ENCODE peak calls at places on chromosomes 1 and 21, in four cellular contexts. One of them, this sample, is unnamed.

GRCh38 chr1:40618108-40618507 is 47.4 kb downstream of the RIMS3 start:
- DNase-seq in HepG2: no peak
- DNase-seq in HCT116: no peak
- DNase-seq in K562: no peak
- DNase-seq in this sample: no peak

GRCh38 chr1:38777464-38777957 is 82.1 kb downstream of the RRAGC start:
- DNase-seq in HCT116: no peak
- DNase-seq in K562: peak
- DNase-seq in HepG2: no peak
- DNase-seq in this sample: no peak

GRCh38 chr1:94068831-94069648 is 51.9 kb downstream of the ABCA4 start:
- DNase-seq in HCT116: no peak
- DNase-seq in K562: no peak
- DNase-seq in HepG2: peak
- DNase-seq in this sample: peak

GRCh38 chr1:158191299-158191698 is 10.6 kb downstream of the CD1D start:
- DNase-seq in HCT116: no peak
- DNase-seq in K562: no peak
- DNase-seq in HepG2: no peak
- DNase-seq in this sample: no peak

GRCh38 chr1:101101362-101101761 is 75.8 kb upstream of the DPH5 start:
- DNase-seq in HCT116: no peak
- DNase-seq in HepG2: no peak
- DNase-seq in K562: no peak
- DNase-seq in this sample: no peak

GRCh38 chr1:215992620-215993019 is 425.5 kb downstream of the KCTD3 start:
- DNase-seq in HepG2: peak
- DNase-seq in K562: no peak
- DNase-seq in HCT116: no peak
- DNase-seq in this sample: no peak

GRCh38 chr1:236877661-236878060 is 82.6 kb downstream of the MTR start:
- DNase-seq in HepG2: no peak
- DNase-seq in K562: no peak
- DNase-seq in HCT116: no peak
- DNase-seq in this sample: no peak

GRCh38 chr1:99004270-99005141 is at the start of gene PLPPR5:
- DNase-seq in HepG2: no peak
- DNase-seq in K562: no peak
- DNase-seq in HCT116: no peak
- DNase-seq in this sample: no peak

GRCh38 chr1:31904339-31905092 is 33.7 kb downstream of the PTP4A2 start:
- DNase-seq in HepG2: peak
- DNase-seq in K562: no peak
- DNase-seq in HCT116: no peak
- DNase-seq in this sample: no peak

GRCh38 chr1:23720256-23720995 is 22.8 kb upstream of the ELOA start:
- DNase-seq in K562: no peak
- DNase-seq in HepG2: no peak
- DNase-seq in HCT116: no peak
- DNase-seq in this sample: no peak

GRCh38 chr1:24958766-24959622 is 28.9 kb upstream of the RUNX3 start:
- DNase-seq in HepG2: no peak
- DNase-seq in K562: no peak
- DNase-seq in HCT116: no peak
- DNase-seq in this sample: no peak

GRCh38 chr1:52158218-52158617 is 16.3 kb downstream of the ZFYVE9 start:
- DNase-seq in K562: no peak
- DNase-seq in HepG2: no peak
- DNase-seq in HCT116: no peak
- DNase-seq in this sample: no peak

GRCh38 chr1:116764466-116764896 is 10.3 kb downstream of the CD2 start:
- DNase-seq in K562: no peak
- DNase-seq in HepG2: no peak
- DNase-seq in HCT116: no peak
- DNase-seq in this sample: no peak

GRCh38 chr1:225434041-225434440 is 6.2 kb upstream of the LBR start:
- DNase-seq in K562: no peak
- DNase-seq in HepG2: no peak
- DNase-seq in HCT116: no peak
- DNase-seq in this sample: no peak

GRCh38 chr1:25673962-25674928 is 57.7 kb downstream of the MAN1C1 start:
- DNase-seq in HCT116: no peak
- DNase-seq in K562: no peak
- DNase-seq in HepG2: no peak
- DNase-seq in this sample: no peak

GRCh38 chr1:24384251-24385090 is 29.1 kb downstream of the STPG1 start:
- DNase-seq in HCT116: no peak
- DNase-seq in K562: no peak
- DNase-seq in HepG2: no peak
- DNase-seq in this sample: no peak

GRCh38 chr21:42113926-42114409 is 42.9 kb downstream of the UMODL1 start:
- DNase-seq in HepG2: peak
- DNase-seq in K562: no peak
- DNase-seq in HCT116: no peak
- DNase-seq in this sample: no peak

GRCh38 chr1:208988811-208989222 is 594.7 kb upstream of the CAMK1G start:
- DNase-seq in K562: no peak
- DNase-seq in HCT116: no peak
- DNase-seq in HepG2: no peak
- DNase-seq in this sample: no peak

GRCh38 chr1:38018864-38019343 is 6.4 kb downstream of the UTP11 start:
- DNase-seq in K562: no peak
- DNase-seq in HepG2: peak
- DNase-seq in HCT116: no peak
- DNase-seq in this sample: no peak

GRCh38 chr1:93758842-93759515 is 77.3 kb upstream of the BCAR3 start:
- DNase-seq in HepG2: peak
- DNase-seq in K562: no peak
- DNase-seq in HCT116: no peak
- DNase-seq in this sample: no peak

GRCh38 chr1:41887365-41887764 is 31.4 kb downstream of the HIVEP3 start:
- DNase-seq in HepG2: no peak
- DNase-seq in HCT116: no peak
- DNase-seq in K562: no peak
- DNase-seq in this sample: no peak

GRCh38 chr1:247849616-247850015 is 7.4 kb upstream of the TRIM58 start:
- DNase-seq in HCT116: no peak
- DNase-seq in HepG2: no peak
- DNase-seq in K562: no peak
- DNase-seq in this sample: no peak

GRCh38 chr1:207815913-207816312 is 64.1 kb downstream of the CD46 start:
- DNase-seq in HCT116: no peak
- DNase-seq in HepG2: no peak
- DNase-seq in K562: peak
- DNase-seq in this sample: no peak

GRCh38 chr21:43272591-43272990 is 103.8 kb downstream of the CRYAA start:
- DNase-seq in HepG2: no peak
- DNase-seq in K562: no peak
- DNase-seq in HCT116: no peak
- DNase-seq in this sample: no peak

GRCh38 chr1:223772771-223773160 is 60.4 kb downstream of the CAPN2 start:
- DNase-seq in K562: no peak
- DNase-seq in HepG2: no peak
- DNase-seq in HCT116: no peak
- DNase-seq in this sample: no peak

GRCh38 chr1:87404306-87404705 is 75.6 kb downstream of the LMO4 start:
- DNase-seq in K562: no peak
- DNase-seq in HCT116: no peak
- DNase-seq in HepG2: no peak
- DNase-seq in this sample: no peak

GRCh38 chr1:51168266-51168845 is 66.3 kb downstream of the C1orf185 start:
- DNase-seq in HepG2: no peak
- DNase-seq in K562: no peak
- DNase-seq in HCT116: no peak
- DNase-seq in this sample: no peak

GRCh38 chr1:201049248-201049831 is 25.8 kb upstream of the KIF21B start:
- DNase-seq in HCT116: no peak
- DNase-seq in K562: no peak
- DNase-seq in HepG2: no peak
- DNase-seq in this sample: no peak

GRCh38 chr1:225349826-225350225 is 78.0 kb downstream of the LBR start:
- DNase-seq in K562: no peak
- DNase-seq in HCT116: no peak
- DNase-seq in HepG2: no peak
- DNase-seq in this sample: no peak

GRCh38 chr21:37240978-37241377 is 26.2 kb downstream of the VPS26C start:
- DNase-seq in HepG2: no peak
- DNase-seq in HCT116: no peak
- DNase-seq in K562: no peak
- DNase-seq in this sample: no peak

GRCh38 chr1:157217486-157217885 is 79.3 kb upstream of the ETV3 start:
- DNase-seq in HCT116: no peak
- DNase-seq in HepG2: no peak
- DNase-seq in K562: no peak
- DNase-seq in this sample: no peak

GRCh38 chr1:243471026-243471685 is 215.3 kb downstream of the SDCCAG8 start:
- DNase-seq in K562: no peak
- DNase-seq in HepG2: no peak
- DNase-seq in HCT116: no peak
- DNase-seq in this sample: no peak

GRCh38 chr1:1895456-1896333 is 4.8 kb upstream of the GNB1 start:
- DNase-seq in HCT116: no peak
- DNase-seq in K562: no peak
- DNase-seq in HepG2: no peak
- DNase-seq in this sample: no peak
- TF ChIP-seq TCF7L2 in HCT116: no peak
- TF ChIP-seq TCF7L2 in K562: no peak
- TF ChIP-seq TCF7L2 in HepG2: no peak
- TF ChIP-seq TCF7L2 in this sample: no peak

DNA sequence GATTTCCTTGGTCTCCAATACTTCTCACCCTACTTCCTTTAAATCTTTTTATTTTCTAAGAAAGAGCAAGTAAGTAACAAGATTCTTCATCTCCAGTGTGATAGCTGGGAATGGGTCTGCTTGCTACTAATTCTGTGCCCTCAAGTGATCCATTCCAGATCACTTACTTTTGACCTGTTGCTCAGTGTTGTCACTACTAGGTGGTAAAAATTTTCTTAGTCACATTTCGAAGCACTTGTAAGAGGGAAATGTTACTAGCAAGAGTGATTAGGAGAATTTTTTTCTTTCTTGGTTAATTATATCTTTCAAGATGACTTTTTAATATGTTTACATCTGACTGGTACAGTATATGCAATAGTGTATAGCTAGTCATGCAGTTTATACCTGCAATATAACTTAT is 2.2 kb downstream of the UBAP2L start:
- DNase-seq in K562: no peak
- DNase-seq in HepG2: no peak
- DNase-seq in HCT116: no peak
- DNase-seq in this sample: no peak
- H3K4me3 ChIP-seq in K562: no peak
- H3K4me3 ChIP-seq in HepG2: peak
- H3K4me3 ChIP-seq in HCT116: no peak
- H3K4me3 ChIP-seq in this sample: peak

GRCh38 chr1:203326830-203327683 is 21.7 kb downstream of the BTG2 start:
- DNase-seq in K562: peak
- DNase-seq in HCT116: peak
- DNase-seq in HepG2: peak
- DNase-seq in this sample: peak
- TF ChIP-seq REST in K562: peak
- TF ChIP-seq REST in HCT116: no peak
- TF ChIP-seq REST in HepG2: no peak
- TF ChIP-seq REST in this sample: no peak

DNA sequence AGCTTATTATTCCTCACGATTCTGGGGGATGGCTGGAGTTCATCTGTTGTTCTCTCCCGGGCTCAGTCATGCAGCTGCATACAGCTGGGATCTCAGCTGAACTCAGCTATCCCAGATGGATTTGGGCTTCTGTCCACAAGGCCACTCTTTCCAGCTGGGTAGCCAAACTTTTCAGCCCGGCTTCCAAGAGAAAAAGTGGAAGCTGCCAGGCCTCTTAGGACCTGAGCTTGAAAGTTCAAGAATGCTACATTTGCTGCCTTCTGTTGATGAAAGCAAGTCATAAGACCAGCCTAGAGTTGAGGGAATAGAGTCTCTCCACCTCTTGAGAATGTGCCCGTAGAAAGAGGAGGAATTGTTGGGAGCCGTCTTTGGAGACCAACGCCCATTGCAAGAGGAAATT is 95.3 kb downstream of the C1orf21 start:
- DNase-seq in HCT116: no peak
- DNase-seq in HepG2: no peak
- DNase-seq in K562: no peak
- DNase-seq in this sample: no peak
- TF ChIP-seq TCF7L2 in HCT116: no peak
- TF ChIP-seq TCF7L2 in HepG2: no peak
- TF ChIP-seq TCF7L2 in K562: no peak
- TF ChIP-seq TCF7L2 in this sample: no peak